ENCODE peak calls at places on chromosome 12, in four cellular contexts. I, L, Q and O are unnamed samples.
A peak's percentile ranks its signal among the peaks of the same experiment; 100 is the strongest.

GRCh38 chr12:26032719-26033241 is 74.3 kb downstream of the RASSF8 start:
- DNase-seq in I (no peak), L (no peak), Q (no peak), O (no peak)

GRCh38 chr12:64610092-64610659 is at the start of gene RASSF3:
- DNase-seq in I (peak; percentile 76), L (peak; percentile 84), Q (peak; percentile 91), O (peak; percentile 62)

GRCh38 chr12:123971770-123972447 is 722 bp downstream of the CCDC92 start:
- DNase-seq in I (peak; percentile 68), L (peak; percentile 52), Q (peak; percentile 68), O (peak; percentile 26)

GRCh38 chr12:112749081-112749480 is 42.5 kb upstream of the RPH3A start:
- DNase-seq in I (no peak), L (no peak), Q (no peak), O (no peak)

GRCh38 chr12:22100952-22101748 is 55.1 kb downstream of the CMAS start:
- DNase-seq in I (no peak), L (peak; percentile 32), Q (no peak), O (peak; percentile 28)

GRCh38 chr12:75939016-75939642 is 92.4 kb downstream of the PHLDA1 start:
- DNase-seq in I (no peak), L (no peak), Q (no peak), O (no peak)

GRCh38 chr12:55068416-55069010 is 48.7 kb downstream of the NEUROD4 start:
- DNase-seq in I (no peak), L (peak; percentile 57), Q (no peak), O (peak; percentile 29)

GRCh38 chr12:4027412-4027811 is 154.2 kb upstream of the PARP11 start:
- DNase-seq in I (no peak), L (no peak), Q (peak; percentile 67), O (no peak)

GRCh38 chr12:100221523-100221922 is 20.9 kb downstream of the ACTR6 start:
- DNase-seq in I (no peak), L (no peak), Q (no peak), O (no peak)

GRCh38 chr12:12819752-12820311 is 6.7 kb downstream of the DDX47 start:
- DNase-seq in I (no peak), L (no peak), Q (no peak), O (no peak)

GRCh38 chr12:62640910-62641448 is 174.4 kb downstream of the MON2 start:
- DNase-seq in I (no peak), L (no peak), Q (no peak), O (no peak)

GRCh38 chr12:13463189-13463588 is 266.7 kb downstream of the EMP1 start:
- DNase-seq in I (no peak), L (no peak), Q (no peak), O (no peak)

GRCh38 chr12:110590806-110591326 is 7.7 kb upstream of the PPTC7 start:
- DNase-seq in I (no peak), L (no peak), Q (no peak), O (no peak)

GRCh38 chr12:65742481-65742971 is 81.8 kb upstream of the HMGA2 start:
- DNase-seq in I (peak; percentile 63), L (peak; percentile 48), Q (no peak), O (peak; percentile 18)
- TF ChIP-seq CTCF in I (no peak), L (no peak), Q (no peak), O (no peak)

GRCh38 chr12:40378721-40379120 is 153.9 kb downstream of the LRRK2 start:
- DNase-seq in I (no peak), L (no peak), Q (no peak), O (no peak)

GRCh38 chr12:40376533-40377267 is 151.9 kb downstream of the LRRK2 start:
- DNase-seq in I (no peak), L (no peak), Q (no peak), O (no peak)

GRCh38 chr12:40375076-40375475 is 150.3 kb downstream of the LRRK2 start:
- DNase-seq in I (no peak), L (no peak), Q (no peak), O (no peak)
- TF ChIP-seq CTCF in I (no peak), L (peak; percentile 40), Q (no peak), O (peak; percentile 43)

GRCh38 chr12:103742349-103742784 is 98.7 kb downstream of the NT5DC3 start:
- DNase-seq in I (no peak), L (no peak), Q (no peak), O (no peak)

GRCh38 chr12:103748875-103749274 is 92.2 kb downstream of the NT5DC3 start:
- DNase-seq in I (no peak), L (no peak), Q (no peak), O (no peak)

GRCh38 chr12:103743788-103744187 is 97.2 kb downstream of the NT5DC3 start:
- DNase-seq in I (no peak), L (no peak), Q (no peak), O (no peak)

GRCh38 chr12:103748002-103748401 is 93.0 kb downstream of the NT5DC3 start:
- DNase-seq in I (no peak), L (no peak), Q (no peak), O (no peak)

DNA sequence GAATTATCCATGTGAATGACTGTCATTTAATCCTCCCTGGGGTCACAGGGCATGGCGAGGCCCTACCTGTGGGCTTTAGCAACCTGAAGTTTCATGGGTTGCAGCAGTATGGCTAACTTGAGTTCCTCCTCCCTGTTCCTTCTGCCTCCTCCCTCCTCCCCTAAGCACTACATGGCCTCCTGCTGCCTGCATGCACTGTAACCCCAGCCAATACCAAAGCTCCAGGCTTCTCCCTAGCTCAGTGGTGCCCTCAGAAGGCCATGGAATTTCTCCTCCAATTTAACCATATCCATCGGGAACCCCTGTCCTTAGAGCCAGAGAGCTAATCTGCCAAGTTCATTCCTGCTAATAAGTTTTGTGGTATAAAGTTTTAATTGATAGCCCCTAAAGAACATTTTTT is 95.1 kb downstream of the NT5DC3 start:
- DNase-seq in I (no peak), L (no peak), Q (no peak), O (no peak)
- TF ChIP-seq CTCF in I (no peak), L (no peak), Q (no peak), O (no peak)

GRCh38 chr12:7322599-7322998 is 18.7 kb downstream of the ACSM4 start:
- DNase-seq in I (no peak), L (no peak), Q (no peak), O (no peak)

GRCh38 chr12:7324176-7324575 is 20.3 kb downstream of the ACSM4 start:
- DNase-seq in I (no peak), L (no peak), Q (no peak), O (no peak)

GRCh38 chr12:7321624-7322023 is 17.8 kb downstream of the ACSM4 start:
- DNase-seq in I (no peak), L (no peak), Q (no peak), O (no peak)

GRCh38 chr12:7319934-7320333 is 16.1 kb downstream of the ACSM4 start:
- DNase-seq in I (no peak), L (no peak), Q (no peak), O (no peak)
- TF ChIP-seq CTCF in I (no peak), L (no peak), Q (no peak), O (no peak)

GRCh38 chr12:47768323-47768811 is 4.7 kb upstream of the SLC48A1 start:
- DNase-seq in I (no peak), L (no peak), Q (no peak), O (no peak)

GRCh38 chr12:47766496-47767196 is 6.4 kb upstream of the SLC48A1 start:
- DNase-seq in I (no peak), L (no peak), Q (peak; percentile 19), O (no peak)

GRCh38 chr12:47770086-47770726 is 2.8 kb upstream of the SLC48A1 start:
- DNase-seq in I (no peak), L (no peak), Q (no peak), O (no peak)

GRCh38 chr12:47769234-47770085 is 3.6 kb upstream of the SLC48A1 start:
- DNase-seq in I (no peak), L (no peak), Q (no peak), O (no peak)

DNA sequence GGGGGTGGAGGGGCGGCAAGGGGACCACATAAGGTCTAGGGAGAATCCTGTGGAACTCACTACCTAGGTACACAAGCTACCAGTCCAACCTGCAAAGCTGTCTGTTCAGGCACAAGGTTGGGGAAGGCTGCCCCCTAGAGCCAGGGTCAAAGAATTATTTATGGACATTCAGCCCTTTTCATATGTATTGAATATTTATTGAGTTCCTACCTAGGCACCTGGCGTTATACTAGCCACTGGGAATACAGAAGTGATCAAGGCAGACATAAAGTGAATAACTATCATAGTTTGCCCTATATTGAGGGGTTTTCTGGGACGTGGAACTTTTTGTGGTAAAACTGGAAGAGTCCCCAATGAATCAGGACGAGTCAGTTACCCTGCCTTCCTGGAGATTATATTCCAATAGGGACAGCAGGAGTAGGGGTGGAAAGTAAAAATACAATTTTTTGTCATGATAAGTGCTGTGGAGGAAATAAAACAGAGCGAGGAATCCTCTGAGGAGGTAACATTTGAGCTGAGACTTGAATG is 5.8 kb upstream of the SLC48A1 start:
- DNase-seq in I (no peak), L (peak; percentile 30), Q (peak; percentile 57), O (no peak)
- TF ChIP-seq CTCF in I (no peak), L (peak; percentile 42), Q (peak; percentile 55), O (peak; percentile 58)

GRCh38 chr12:97957109-97957508 is 494.5 kb downstream of the RMST start:
- DNase-seq in I (no peak), L (no peak), Q (no peak), O (no peak)

GRCh38 chr12:97960225-97960624 is 497.6 kb downstream of the RMST start:
- DNase-seq in I (no peak), L (no peak), Q (no peak), O (no peak)

DNA sequence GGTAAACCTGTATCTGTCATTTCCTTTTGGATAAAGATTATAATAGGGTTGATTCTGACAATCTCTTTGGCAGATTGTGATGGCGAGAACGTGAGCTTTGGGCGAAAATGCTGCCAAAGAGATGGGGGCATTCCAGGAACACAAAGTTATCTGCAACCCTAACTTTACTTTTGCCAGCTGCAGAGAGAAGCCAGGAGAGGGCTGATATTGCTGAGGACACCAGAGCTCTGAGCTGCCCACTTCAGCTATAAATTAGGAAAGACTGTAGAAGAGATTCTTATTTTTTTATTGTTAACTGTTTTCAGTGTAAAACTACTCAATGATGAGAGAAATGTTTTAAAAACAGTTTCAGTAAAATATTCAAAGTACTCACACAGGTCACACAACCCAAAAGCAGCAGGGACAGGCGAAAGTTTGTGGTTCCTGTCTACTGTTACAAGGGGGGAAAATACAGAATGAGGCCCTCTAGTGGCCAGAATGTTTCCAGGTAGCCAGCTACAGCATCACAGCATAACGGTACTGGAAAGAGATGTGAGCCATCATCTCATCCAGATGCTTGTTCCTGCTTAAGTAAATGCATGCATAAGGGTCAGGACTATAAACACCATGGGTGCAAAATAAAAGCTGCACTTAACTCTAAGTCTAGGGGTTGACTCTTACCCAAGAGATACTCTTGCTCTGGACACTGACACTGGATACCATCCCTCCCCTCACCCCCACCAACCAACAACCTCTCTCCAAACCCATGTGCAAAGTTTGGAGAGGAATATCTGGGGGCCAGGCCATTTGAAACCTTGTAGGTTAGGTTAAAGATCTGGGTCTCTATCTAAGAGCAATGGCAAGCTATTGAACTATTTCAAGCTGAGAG is 498.4 kb downstream of the RMST start:
- DNase-seq in I (peak; percentile 50), L (peak; percentile 41), Q (no peak), O (peak; percentile 53)
- TF ChIP-seq CTCF in I (peak; percentile 72), L (peak; percentile 77), Q (peak; percentile 10), O (peak; percentile 75)